ENCODE peak calls at places on chromosomes 6 and 20, in ten cellular contexts. P is cardiac muscle cell; J is mucosa of descending colon; E is CD8-positive, alpha-beta T cell; W is CD8-positive, alpha-beta memory T cell; D is Karpas-422; L is left ventricle myocardium inferior; S is mammary epithelial cell; I is trophoblast cell; A is pancreas. X is an unnamed sample. For H3K4me1 and H3K9me3, the result is how much of the 10 kb centered on the place peaks cover.

GRCh38 chr6:73743556-73743955 is 47.6 kb downstream of the CD109 start:
- DNase-seq in P (peak), J (no peak), E (no peak), W (no peak), D (no peak), L (no peak), S (no peak), I (no peak), A (no peak), X (no peak)

GRCh38 chr20:6069669-6070068 is 15.8 kb upstream of the LRRN4 start:
- DNase-seq in P (no peak), J (no peak), E (no peak), W (no peak), D (no peak), L (no peak), S (no peak), I (no peak), A (no peak), X (no peak)

GRCh38 chr6:5672581-5673011 is 334.1 kb downstream of the NRN1 start:
- DNase-seq in P (peak), J (no peak), E (no peak), W (no peak), D (no peak), L (no peak), S (peak), I (peak), A (no peak), X (peak)

GRCh38 chr6:105739764-105740163 is 336.9 kb upstream of the PREP start:
- DNase-seq in P (no peak), J (no peak), E (no peak), W (no peak), D (no peak), L (no peak), S (no peak), I (no peak), A (no peak), X (no peak)

GRCh38 chr20:29409833-29410804 is 1847.3 kb upstream of the DEFB115 start:
- DNase-seq in P (no peak), J (peak), E (no peak), W (no peak), D (no peak), L (no peak), S (no peak), I (no peak), A (no peak), X (no peak)

GRCh38 chr6:6972456-6972855 is 135.3 kb upstream of the RREB1 start:
- DNase-seq in P (peak), J (no peak), E (no peak), W (no peak), D (no peak), L (no peak), S (peak), I (peak), A (no peak), X (no peak)

GRCh38 chr20:51029963-51030930 is 7.3 kb upstream of the KCNG1 start:
- DNase-seq in P (peak), J (no peak), E (no peak), W (no peak), D (no peak), L (peak), S (no peak), I (no peak), A (no peak), X (no peak)

GRCh38 chr6:30830438-30830837 is 53.9 kb upstream of the DDR1 start:
- DNase-seq in P (no peak), J (peak), E (no peak), W (no peak), D (no peak), L (no peak), S (no peak), I (no peak), A (peak), X (no peak)

GRCh38 chr20:8152183-8152582 is 20.1 kb downstream of the PLCB1 start:
- DNase-seq in P (peak), J (no peak), E (no peak), W (no peak), D (no peak), L (no peak), S (no peak), I (no peak), A (no peak), X (no peak)

GRCh38 chr20:824916-825315 is 8.6 kb upstream of the FAM110A start:
- DNase-seq in P (no peak), J (no peak), E (no peak), W (no peak), D (no peak), L (no peak), S (no peak), I (no peak), A (no peak), X (no peak)

GRCh38 chr20:5080384-5080877 is 39.3 kb downstream of the PCNA start:
- DNase-seq in P (peak), J (peak), E (no peak), W (no peak), D (peak), L (peak), S (no peak), I (peak), A (no peak), X (no peak)

GRCh38 chr6:118325220-118325860 is 222.8 kb upstream of the PLN start:
- DNase-seq in P (peak), J (no peak), E (no peak), W (no peak), D (no peak), L (peak), S (peak), I (no peak), A (no peak), X (no peak)

GRCh38 chr6:23414204-23414501 is 711.9 kb upstream of the NRSN1 start:
- DNase-seq in P (peak), J (no peak), E (no peak), W (no peak), D (no peak), L (no peak), S (peak), I (peak), A (no peak), X (no peak)

GRCh38 chr20:37411408-37412306 is 65.7 kb downstream of the SRC start:
- DNase-seq in P (peak), J (peak), E (no peak), W (no peak), D (no peak), L (no peak), S (no peak), I (no peak), A (no peak), X (peak)

GRCh38 chr20:55678126-55678525 is 327.2 kb downstream of the CBLN4 start:
- DNase-seq in P (no peak), J (no peak), E (no peak), W (no peak), D (no peak), L (no peak), S (no peak), I (no peak), A (no peak), X (no peak)

GRCh38 chr6:151032034-151032433 is 166.5 kb downstream of the MTHFD1L start:
- DNase-seq in P (no peak), J (no peak), E (no peak), W (no peak), D (no peak), L (no peak), S (no peak), I (no peak), A (no peak), X (no peak)

GRCh38 chr6:163320402-163320801 is 94.1 kb upstream of the QKI start:
- DNase-seq in P (no peak), J (no peak), E (no peak), W (no peak), D (no peak), L (no peak), S (no peak), I (no peak), A (no peak), X (no peak)

GRCh38 chr6:100509101-100509500 is 44.4 kb upstream of the SIM1 start:
- DNase-seq in P (no peak), J (no peak), E (no peak), W (no peak), D (no peak), L (no peak), S (no peak), I (no peak), A (no peak), X (no peak)

DNA sequence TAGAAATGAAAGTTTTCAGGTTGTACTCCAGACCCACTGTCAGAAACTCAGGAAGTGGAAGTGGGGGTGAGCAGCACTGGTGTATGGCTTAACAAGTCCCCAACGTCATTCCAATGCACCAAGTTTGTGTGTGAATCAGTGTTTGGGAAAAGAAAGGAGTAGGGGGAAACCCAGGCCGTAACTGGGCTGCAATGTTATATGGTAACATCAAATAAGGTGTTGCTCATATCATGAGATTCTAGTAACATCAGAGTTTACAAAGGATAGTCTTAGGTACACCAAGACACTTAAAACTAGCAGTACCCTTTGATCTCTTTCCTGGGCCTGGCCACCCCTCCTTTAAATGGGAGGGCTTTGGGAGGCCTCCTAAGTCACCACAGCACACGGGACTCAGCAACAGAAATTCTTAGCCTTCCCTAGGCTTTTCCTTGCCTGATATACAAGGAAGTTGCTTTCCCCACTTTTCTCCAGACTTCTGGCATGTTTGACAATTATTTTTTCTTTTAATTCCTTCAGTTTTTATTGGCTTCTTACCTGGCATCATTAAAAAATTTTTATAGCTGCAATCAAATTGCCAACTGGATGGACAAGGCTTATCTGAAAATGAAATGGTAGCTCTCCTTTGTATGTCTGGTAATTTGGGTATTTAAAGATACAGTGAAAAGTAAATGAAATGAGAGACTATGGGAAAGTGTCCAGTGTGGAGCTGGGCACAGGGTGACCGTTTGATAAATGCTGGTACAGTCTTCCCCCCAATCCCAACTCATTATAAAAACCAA is 15.1 kb downstream of the E2F3 start:
- DNase-seq in P (no peak), J (no peak), E (no peak), W (no peak), D (no peak), L (no peak), S (no peak), I (no peak), A (no peak), X (peak)
- H3K4me1 ChIP-seq in P (under half), J (under half), E (under half), W (under half), D (under half), L (under half), S (under half), I (under half), A (under half), X (under half)

GRCh38 chr6:159470400-159470799 is 222.6 kb downstream of the SOD2 start:
- DNase-seq in P (no peak), J (no peak), E (no peak), W (no peak), D (no peak), L (no peak), S (no peak), I (no peak), A (no peak), X (no peak)
- H3K9me3 ChIP-seq in P (under half), J (under half), E (under half), W (under half), D (under half), L (under half), S (under half), I (under half), A (under half), X (under half)

GRCh38 chr6:142321451-142321850 is 19.6 kb downstream of the ADGRG6 start:
- DNase-seq in P (no peak), J (no peak), E (no peak), W (no peak), D (no peak), L (no peak), S (no peak), I (no peak), A (no peak), X (no peak)
- H3K4me1 ChIP-seq in P (under half), J (under half), E (under half), W (under half), D (under half), L (under half), S (under half), I (under half), A (under half), X (under half)

DNA sequence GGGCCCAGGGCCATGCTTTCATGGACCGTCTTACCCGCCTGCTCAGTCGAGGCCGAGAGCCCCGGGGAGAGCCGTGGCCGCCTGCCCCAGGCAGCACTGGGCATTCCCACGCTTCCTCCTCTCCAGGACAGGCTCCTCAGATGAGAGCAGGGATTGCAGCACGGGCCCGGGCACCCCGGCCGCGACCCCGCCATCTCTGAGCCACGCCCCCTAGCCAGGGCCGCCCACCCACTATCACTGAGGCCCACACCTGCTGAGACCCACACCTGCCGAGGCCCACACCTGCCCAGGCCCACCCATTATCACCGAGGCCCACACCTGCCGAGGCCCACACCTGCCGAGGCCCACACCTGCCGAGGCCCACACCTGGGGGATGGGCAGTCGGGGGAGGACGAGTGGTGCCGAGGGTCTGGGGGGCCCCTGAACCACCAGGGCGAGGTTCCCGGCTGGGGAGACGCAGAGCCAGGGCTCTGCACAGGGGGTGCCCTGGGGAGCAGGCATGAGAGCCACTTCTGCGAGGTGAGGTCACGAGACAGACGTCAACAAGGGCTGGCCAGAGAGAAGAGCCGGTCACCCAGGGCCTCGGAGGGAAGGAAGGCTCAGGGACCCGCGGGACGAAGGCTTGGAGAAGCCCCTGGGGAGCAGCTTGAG is 235.6 kb downstream of the ERMARD start:
- DNase-seq in P (no peak), J (no peak), E (no peak), W (no peak), D (no peak), L (peak), S (no peak), I (no peak), A (peak), X (no peak)
- H3K9me3 ChIP-seq in P (under half), J (under half), E (under half), W (under half), D (under half), L (under half), S (under half), I (under half), A (under half), X (under half)

GRCh38 chr6:12363651-12364381 is 73.7 kb downstream of the EDN1 start:
- DNase-seq in P (no peak), J (peak), E (no peak), W (no peak), D (peak), L (no peak), S (no peak), I (peak), A (peak), X (no peak)

GRCh38 chr6:12369355-12369754 is 79.2 kb downstream of the EDN1 start:
- DNase-seq in P (no peak), J (no peak), E (no peak), W (no peak), D (no peak), L (no peak), S (no peak), I (no peak), A (no peak), X (no peak)

GRCh38 chr6:12367412-12367811 is 77.3 kb downstream of the EDN1 start:
- DNase-seq in P (no peak), J (no peak), E (no peak), W (no peak), D (no peak), L (no peak), S (no peak), I (no peak), A (no peak), X (no peak)

GRCh38 chr6:12369781-12370262 is 79.7 kb downstream of the EDN1 start:
- DNase-seq in P (no peak), J (no peak), E (no peak), W (no peak), D (no peak), L (no peak), S (no peak), I (peak), A (no peak), X (no peak)

GRCh38 chr6:12366732-12367131 is 76.6 kb downstream of the EDN1 start:
- DNase-seq in P (no peak), J (no peak), E (no peak), W (no peak), D (no peak), L (no peak), S (no peak), I (no peak), A (no peak), X (no peak)
- H3K4me1 ChIP-seq in P (under half), J (under half), E (under half), W (under half), D (under half), L (under half), S (under half), I (under half), A (under half), X (under half)

DNA sequence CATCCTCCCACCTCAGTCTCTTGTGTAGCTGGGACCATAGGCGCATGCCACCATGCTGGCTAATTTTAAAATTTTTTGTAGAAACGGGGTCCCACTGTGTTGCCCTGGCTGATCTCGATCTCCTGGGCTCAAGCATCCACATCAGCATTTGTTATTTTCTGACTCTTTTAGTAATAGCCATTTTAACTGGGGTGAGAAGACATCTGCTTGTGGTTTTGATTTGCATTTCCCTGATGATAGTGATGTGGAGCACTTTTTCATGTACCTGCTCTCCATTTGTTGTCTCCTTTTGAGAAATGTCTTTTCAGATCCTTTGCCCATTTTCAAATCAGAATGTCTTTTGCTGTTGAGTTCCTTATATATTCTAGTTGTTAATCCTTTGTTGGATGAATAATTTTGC is 22.2 kb upstream of the TULP4 start:
- DNase-seq in P (no peak), J (no peak), E (no peak), W (no peak), D (peak), L (no peak), S (no peak), I (no peak), A (no peak), X (no peak)
- H3K9me3 ChIP-seq in P (under half), J (under half), E (under half), W (under half), D (under half), L (under half), S (under half), I (under half), A (under half), X (under half)

DNA sequence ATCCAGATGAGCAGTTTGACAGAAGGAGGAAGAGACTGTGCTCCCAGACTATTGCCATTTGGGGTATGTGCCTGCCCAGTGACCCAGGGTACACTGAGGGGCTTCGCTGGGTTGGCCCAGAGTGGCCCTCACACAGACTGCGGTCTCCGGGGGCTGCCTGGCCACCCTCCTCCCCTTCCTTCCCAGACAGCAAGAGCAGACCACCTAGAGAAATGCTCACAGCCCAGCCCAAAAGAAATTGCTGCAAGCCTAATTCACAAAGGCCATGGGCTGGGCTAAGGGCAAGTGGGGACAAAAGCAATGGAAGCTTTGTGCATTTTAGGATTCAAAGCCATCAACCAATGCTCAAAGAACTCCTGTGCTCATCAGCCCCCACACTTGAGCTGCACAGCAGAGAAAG is 277.6 kb downstream of the CDC5L start:
- DNase-seq in P (no peak), J (no peak), E (no peak), W (no peak), D (no peak), L (no peak), S (no peak), I (peak), A (no peak), X (no peak)
- H3K4me1 ChIP-seq in P (under half), J (under half), E (under half), W (under half), D (under half), L (under half), S (under half), I (half or more), A (under half), X (half or more)

GRCh38 chr6:168201799-168202198 is 117.8 kb downstream of the DACT2 start:
- DNase-seq in P (no peak), J (no peak), E (no peak), W (no peak), D (no peak), L (no peak), S (no peak), I (no peak), A (no peak), X (no peak)
- H3K9me3 ChIP-seq in P (under half), J (under half), E (under half), W (under half), D (under half), L (under half), S (under half), I (under half), A (under half), X (under half)

GRCh38 chr20:53901697-53902096 is 168.7 kb downstream of the BCAS1 start:
- DNase-seq in P (no peak), J (no peak), E (no peak), W (no peak), D (no peak), L (no peak), S (no peak), I (no peak), A (no peak), X (no peak)
- H3K4me1 ChIP-seq in P (under half), J (under half), E (under half), W (under half), D (under half), L (under half), S (half or more), I (under half), A (under half), X (under half)

DNA sequence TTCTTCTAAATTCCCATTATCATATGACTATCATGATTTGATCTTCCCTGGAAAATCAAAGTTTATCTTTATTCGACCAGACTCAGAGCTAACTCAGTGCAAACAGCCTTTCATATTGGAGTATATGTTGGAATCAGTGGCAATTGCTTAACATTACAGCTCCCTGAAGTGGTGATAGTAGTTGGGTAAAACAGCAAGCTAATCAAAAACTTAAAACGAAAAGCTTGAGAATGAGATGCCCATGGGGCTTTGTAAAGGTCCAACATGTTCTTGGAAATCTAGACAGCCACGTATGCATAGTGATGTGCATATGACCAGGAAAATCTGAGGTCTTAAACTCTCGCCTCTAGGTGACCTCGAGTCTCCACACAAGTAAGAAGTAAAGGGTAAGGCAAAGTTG is 437.6 kb downstream of the KIF16B start:
- DNase-seq in P (no peak), J (no peak), E (no peak), W (no peak), D (no peak), L (no peak), S (no peak), I (no peak), A (no peak), X (no peak)
- H3K9me3 ChIP-seq in P (under half), J (under half), E (under half), W (under half), D (under half), L (under half), S (under half), I (under half), A (under half), X (under half)

X was measured in HAP-1.